ENCODE peak calls at places on chromosomes 7 and 10, in four cellular contexts. One of them, this sample, is unnamed.

GRCh38 chr7:134826105-134826504 is 46.7 kb downstream of the CALD1 start:
- DNase-seq in stomach: no peak
- DNase-seq in upper lobe of right lung: no peak
- DNase-seq in choroid plexus epithelial cell: peak; percentile 95
- DNase-seq in this sample: no peak

GRCh38 chr7:37081436-37081835 is 357.1 kb upstream of the AOAH start:
- DNase-seq in stomach: peak; percentile 50
- DNase-seq in choroid plexus epithelial cell: peak; percentile 6
- DNase-seq in upper lobe of right lung: no peak
- DNase-seq in this sample: no peak

GRCh38 chr10:16777473-16778370 is 39.5 kb downstream of the RSU1 start:
- DNase-seq in stomach: no peak
- DNase-seq in choroid plexus epithelial cell: peak; percentile 80
- DNase-seq in upper lobe of right lung: no peak
- DNase-seq in this sample: peak; percentile 4

GRCh38 chr7:30869794-30870491 is 41.7 kb upstream of the AQP1 start:
- DNase-seq in choroid plexus epithelial cell: peak; percentile 33
- DNase-seq in stomach: no peak
- DNase-seq in upper lobe of right lung: no peak
- DNase-seq in this sample: no peak

GRCh38 chr7:146773506-146773905 is 656.9 kb downstream of the CNTNAP2 start:
- DNase-seq in choroid plexus epithelial cell: peak; percentile 73
- DNase-seq in upper lobe of right lung: no peak
- DNase-seq in stomach: no peak
- DNase-seq in this sample: no peak

GRCh38 chr7:151008511-151009323 is 15.6 kb downstream of the ATG9B start:
- DNase-seq in choroid plexus epithelial cell: peak; percentile 46
- DNase-seq in stomach: no peak
- DNase-seq in upper lobe of right lung: peak; percentile 83
- DNase-seq in this sample: no peak

GRCh38 chr10:80477813-80478212 is 23.7 kb downstream of the TSPAN14 start:
- DNase-seq in stomach: no peak
- DNase-seq in upper lobe of right lung: no peak
- DNase-seq in choroid plexus epithelial cell: peak; percentile 93
- DNase-seq in this sample: no peak

GRCh38 chr10:46236537-46236887 is 50.3 kb upstream of the ANTXRL start:
- DNase-seq in stomach: no peak
- DNase-seq in choroid plexus epithelial cell: no peak
- DNase-seq in upper lobe of right lung: no peak
- DNase-seq in this sample: no peak

GRCh38 chr10:93166116-93166515 is 92.4 kb downstream of the CYP26A1 start:
- DNase-seq in upper lobe of right lung: no peak
- DNase-seq in choroid plexus epithelial cell: no peak
- DNase-seq in stomach: no peak
- DNase-seq in this sample: no peak

GRCh38 chr7:135716677-135717238 is 11.2 kb downstream of the SLC13A4 start:
- DNase-seq in stomach: no peak
- DNase-seq in choroid plexus epithelial cell: peak; percentile 84
- DNase-seq in upper lobe of right lung: no peak
- DNase-seq in this sample: no peak

GRCh38 chr7:42091461-42092229 is 145.4 kb downstream of the GLI3 start:
- DNase-seq in choroid plexus epithelial cell: peak; percentile 57
- DNase-seq in upper lobe of right lung: peak; percentile 72
- DNase-seq in stomach: peak; percentile 37
- DNase-seq in this sample: no peak

GRCh38 chr7:74429153-74429747 is 24.5 kb upstream of the GTF2IRD1 start:
- DNase-seq in choroid plexus epithelial cell: peak; percentile 92
- DNase-seq in upper lobe of right lung: no peak
- DNase-seq in stomach: no peak
- DNase-seq in this sample: no peak

GRCh38 chr7:4151524-4151923 is 530.6 kb upstream of the FOXK1 start:
- DNase-seq in stomach: no peak
- DNase-seq in upper lobe of right lung: no peak
- DNase-seq in choroid plexus epithelial cell: no peak
- DNase-seq in this sample: no peak

GRCh38 chr7:142880886-142881505 is 4.5 kb downstream of the TRPV6 start:
- DNase-seq in stomach: peak; percentile 58
- DNase-seq in choroid plexus epithelial cell: peak; percentile 58
- DNase-seq in upper lobe of right lung: peak; percentile 58
- DNase-seq in this sample: peak; percentile 22

GRCh38 chr7:21192662-21193061 is 235.2 kb upstream of the SP4 start:
- DNase-seq in stomach: no peak
- DNase-seq in upper lobe of right lung: no peak
- DNase-seq in choroid plexus epithelial cell: peak; percentile 2
- DNase-seq in this sample: no peak

GRCh38 chr7:100590077-100590737 is 4.1 kb downstream of the FBXO24 start:
- DNase-seq in stomach: no peak
- DNase-seq in choroid plexus epithelial cell: no peak
- DNase-seq in upper lobe of right lung: peak; percentile 52
- DNase-seq in this sample: no peak

GRCh38 chr7:4282434-4283223 is 399.5 kb upstream of the FOXK1 start:
- DNase-seq in choroid plexus epithelial cell: no peak
- DNase-seq in stomach: no peak
- DNase-seq in upper lobe of right lung: peak; percentile 43
- DNase-seq in this sample: no peak

GRCh38 chr7:73918926-73919693 is 58.2 kb downstream of the TMEM270 start:
- DNase-seq in choroid plexus epithelial cell: no peak
- DNase-seq in stomach: no peak
- DNase-seq in upper lobe of right lung: no peak
- DNase-seq in this sample: no peak

GRCh38 chr7:7843972-7844371 is 124.6 kb upstream of the GLCCI1 start:
- DNase-seq in upper lobe of right lung: no peak
- DNase-seq in choroid plexus epithelial cell: no peak
- DNase-seq in stomach: no peak
- DNase-seq in this sample: no peak

GRCh38 chr10:103706760-103707159 is 148.6 kb downstream of the SH3PXD2A start:
- DNase-seq in choroid plexus epithelial cell: no peak
- DNase-seq in upper lobe of right lung: no peak
- DNase-seq in stomach: no peak
- DNase-seq in this sample: no peak

GRCh38 chr7:28440055-28440601 is 27.8 kb downstream of the CREB5 start:
- DNase-seq in upper lobe of right lung: no peak
- DNase-seq in stomach: no peak
- DNase-seq in choroid plexus epithelial cell: no peak
- DNase-seq in this sample: no peak

GRCh38 chr7:2710901-2711551 is 23.0 kb downstream of the AMZ1 start:
- DNase-seq in stomach: no peak
- DNase-seq in choroid plexus epithelial cell: peak; percentile 32
- DNase-seq in upper lobe of right lung: no peak
- DNase-seq in this sample: no peak

GRCh38 chr7:23462846-23463245 is 7.4 kb downstream of the IGF2BP3 start:
- DNase-seq in upper lobe of right lung: no peak
- DNase-seq in stomach: no peak
- DNase-seq in choroid plexus epithelial cell: peak; percentile 82
- DNase-seq in this sample: no peak

GRCh38 chr7:8065356-8065813 is 96.8 kb downstream of the GLCCI1 start:
- DNase-seq in upper lobe of right lung: no peak
- DNase-seq in stomach: no peak
- DNase-seq in choroid plexus epithelial cell: peak; percentile 51
- DNase-seq in this sample: no peak

GRCh38 chr7:79513271-79513670 is 59.8 kb upstream of the MAGI2 start:
- DNase-seq in upper lobe of right lung: no peak
- DNase-seq in stomach: no peak
- DNase-seq in choroid plexus epithelial cell: no peak
- DNase-seq in this sample: no peak

GRCh38 chr7:144027070-144027469 is 21.7 kb upstream of the OR2A5 start:
- DNase-seq in upper lobe of right lung: no peak
- DNase-seq in choroid plexus epithelial cell: peak; percentile 78
- DNase-seq in stomach: no peak
- DNase-seq in this sample: no peak

GRCh38 chr7:55019691-55020480 is 1.1 kb downstream of the EGFR start:
- DNase-seq in choroid plexus epithelial cell: no peak
- DNase-seq in stomach: peak; percentile 51
- DNase-seq in upper lobe of right lung: peak; percentile 76
- DNase-seq in this sample: peak; percentile 8

GRCh38 chr10:33008499-33009243 is 50.6 kb upstream of the ITGB1 start:
- DNase-seq in stomach: peak; percentile 65
- DNase-seq in choroid plexus epithelial cell: peak; percentile 96
- DNase-seq in upper lobe of right lung: no peak
- DNase-seq in this sample: peak; percentile 73

GRCh38 chr10:33009244-33010131 is 51.5 kb upstream of the ITGB1 start:
- DNase-seq in stomach: no peak
- DNase-seq in upper lobe of right lung: no peak
- DNase-seq in choroid plexus epithelial cell: no peak
- DNase-seq in this sample: no peak

GRCh38 chr10:33005322-33006282 is 47.6 kb upstream of the ITGB1 start:
- DNase-seq in upper lobe of right lung: peak; percentile 92
- DNase-seq in choroid plexus epithelial cell: peak; percentile 98
- DNase-seq in stomach: peak; percentile 77
- DNase-seq in this sample: peak; percentile 54

GRCh38 chr10:33006342-33006887 is 48.4 kb upstream of the ITGB1 start:
- DNase-seq in choroid plexus epithelial cell: no peak
- DNase-seq in stomach: no peak
- DNase-seq in upper lobe of right lung: no peak
- DNase-seq in this sample: no peak

GRCh38 chr10:33010132-33011037 is 52.4 kb upstream of the ITGB1 start:
- DNase-seq in upper lobe of right lung: no peak
- DNase-seq in stomach: no peak
- DNase-seq in choroid plexus epithelial cell: peak; percentile 84
- DNase-seq in this sample: no peak
- TF ChIP-seq CTCF in upper lobe of right lung: peak; percentile 44
- TF ChIP-seq CTCF in stomach: no peak
- TF ChIP-seq CTCF in choroid plexus epithelial cell: peak; percentile 65
- TF ChIP-seq CTCF in this sample: peak; percentile 53

DNA sequence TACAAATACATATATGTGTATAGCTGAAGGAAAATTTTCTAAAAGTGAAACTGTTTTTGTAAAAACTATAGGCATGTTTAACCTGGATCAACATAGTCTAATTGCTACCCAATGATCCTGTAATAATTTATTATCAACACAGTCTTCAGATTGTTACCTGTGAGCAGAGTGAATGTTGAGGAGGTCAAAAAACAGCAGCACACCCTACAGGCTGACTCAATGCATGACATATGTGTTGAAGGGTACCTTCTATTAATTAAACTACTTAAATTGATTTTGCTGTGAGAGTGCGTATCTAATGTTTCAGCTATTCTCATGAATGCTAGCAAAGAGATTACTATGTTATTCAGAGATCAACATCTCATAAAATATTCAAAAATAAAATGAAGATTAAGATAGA is 411.4 kb downstream of the TNS3 start:
- DNase-seq in upper lobe of right lung: no peak
- DNase-seq in choroid plexus epithelial cell: peak; percentile 62
- DNase-seq in stomach: no peak
- DNase-seq in this sample: no peak
- TF ChIP-seq CTCF in upper lobe of right lung: peak; percentile 38
- TF ChIP-seq CTCF in choroid plexus epithelial cell: peak; percentile 75
- TF ChIP-seq CTCF in stomach: no peak
- TF ChIP-seq CTCF in this sample: peak; percentile 53

GRCh38 chr10:122157451-122157850 is 113.6 kb upstream of the BTBD16 start:
- DNase-seq in upper lobe of right lung: no peak
- DNase-seq in stomach: no peak
- DNase-seq in choroid plexus epithelial cell: no peak
- DNase-seq in this sample: no peak

GRCh38 chr10:122152544-122152943 is 118.6 kb upstream of the BTBD16 start:
- DNase-seq in choroid plexus epithelial cell: no peak
- DNase-seq in upper lobe of right lung: peak; percentile 61
- DNase-seq in stomach: no peak
- DNase-seq in this sample: no peak

GRCh38 chr10:122154034-122154732 is 116.9 kb upstream of the BTBD16 start:
- DNase-seq in stomach: no peak
- DNase-seq in choroid plexus epithelial cell: no peak
- DNase-seq in upper lobe of right lung: peak; percentile 40
- DNase-seq in this sample: no peak

GRCh38 chr10:122158362-122158761 is 112.7 kb upstream of the BTBD16 start:
- DNase-seq in upper lobe of right lung: no peak
- DNase-seq in choroid plexus epithelial cell: no peak
- DNase-seq in stomach: no peak
- DNase-seq in this sample: no peak

GRCh38 chr10:122154733-122155366 is 116.2 kb upstream of the BTBD16 start:
- DNase-seq in stomach: no peak
- DNase-seq in choroid plexus epithelial cell: peak; percentile 57
- DNase-seq in upper lobe of right lung: peak; percentile 59
- DNase-seq in this sample: no peak
- TF ChIP-seq CTCF in stomach: no peak
- TF ChIP-seq CTCF in choroid plexus epithelial cell: peak; percentile 21
- TF ChIP-seq CTCF in upper lobe of right lung: no peak
- TF ChIP-seq CTCF in this sample: no peak

DNA sequence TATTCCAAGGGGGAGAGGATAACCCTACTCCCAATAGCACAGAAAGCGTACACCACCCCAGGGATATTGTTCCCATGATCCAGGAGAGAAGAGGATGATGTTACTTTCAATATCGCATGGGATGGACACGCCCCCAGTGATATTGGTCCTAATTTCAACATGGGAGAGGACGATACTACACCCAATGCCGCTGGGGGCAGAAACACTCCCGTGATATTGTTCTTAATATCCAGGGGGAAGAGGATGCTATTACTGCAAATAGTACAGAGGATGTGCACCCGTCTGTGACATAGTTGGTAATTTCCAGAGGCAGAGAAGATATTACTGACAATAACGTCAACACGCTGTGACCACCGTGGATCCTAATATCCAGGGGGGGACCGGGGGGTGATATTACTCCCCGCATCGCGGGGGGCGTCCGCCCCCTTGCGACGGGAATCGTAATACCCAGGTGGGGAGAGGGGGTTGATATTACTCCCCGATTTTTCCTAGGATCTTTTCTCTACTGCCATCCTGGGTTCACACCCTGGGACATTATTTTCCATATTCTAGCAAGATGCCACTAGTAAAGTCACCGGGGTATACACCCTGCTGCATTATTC is 16.6 kb downstream of the MEIG1 start:
- DNase-seq in stomach: no peak
- DNase-seq in upper lobe of right lung: no peak
- DNase-seq in choroid plexus epithelial cell: no peak
- DNase-seq in this sample: no peak
- TF ChIP-seq CTCF in stomach: no peak
- TF ChIP-seq CTCF in upper lobe of right lung: no peak
- TF ChIP-seq CTCF in choroid plexus epithelial cell: peak; percentile 42
- TF ChIP-seq CTCF in this sample: peak; percentile 16

GRCh38 chr10:113999520-113999919 is 44.1 kb upstream of the ADRB1 start:
- DNase-seq in choroid plexus epithelial cell: no peak
- DNase-seq in upper lobe of right lung: no peak
- DNase-seq in stomach: no peak
- DNase-seq in this sample: no peak

GRCh38 chr10:113997428-113997827 is 46.2 kb upstream of the ADRB1 start:
- DNase-seq in upper lobe of right lung: no peak
- DNase-seq in choroid plexus epithelial cell: peak; percentile 17
- DNase-seq in stomach: no peak
- DNase-seq in this sample: no peak

GRCh38 chr10:114000461-114000860 is 43.2 kb upstream of the ADRB1 start:
- DNase-seq in stomach: no peak
- DNase-seq in upper lobe of right lung: no peak
- DNase-seq in choroid plexus epithelial cell: no peak
- DNase-seq in this sample: no peak

DNA sequence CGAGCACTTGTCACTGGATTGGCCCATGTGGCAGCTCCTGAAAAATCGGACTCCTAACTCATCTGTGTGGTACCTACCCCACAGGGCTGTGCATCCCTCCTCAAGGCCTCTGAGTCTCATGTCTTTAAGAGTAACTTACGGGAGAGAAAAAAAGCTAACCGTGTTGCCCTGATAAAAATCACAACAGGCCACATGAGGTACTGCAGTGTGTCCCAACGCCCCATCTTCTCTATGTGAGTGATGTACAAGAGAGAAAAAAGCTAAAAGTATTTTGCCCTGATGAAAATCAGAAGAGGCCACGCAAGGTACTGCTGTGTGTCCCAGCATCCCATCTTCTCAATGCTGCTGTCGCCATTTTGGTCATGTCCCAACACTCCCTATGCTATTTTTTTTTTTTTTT is 41.2 kb upstream of the ADRB1 start:
- DNase-seq in upper lobe of right lung: no peak
- DNase-seq in choroid plexus epithelial cell: no peak
- DNase-seq in stomach: no peak
- DNase-seq in this sample: no peak
- TF ChIP-seq CTCF in upper lobe of right lung: no peak
- TF ChIP-seq CTCF in choroid plexus epithelial cell: peak; percentile 10
- TF ChIP-seq CTCF in stomach: no peak
- TF ChIP-seq CTCF in this sample: peak; percentile 43

This sample was measured in neural crest cell.